ENCODE peak calls at places on chromosomes 7 and 10, in five cellular contexts. F is natural killer cell; Y is CD4-positive, alpha-beta T cell; S is PC-3; Z is thoracic aorta. M is an unnamed sample.

GRCh38 chr7:69585169-69585568 is 13.1 kb upstream of the AUTS2 start:
- DNase-seq in F (no peak), Y (no peak), S (no peak), Z (no peak), M (no peak)

GRCh38 chr7:104272767-104273384 is 55.5 kb upstream of the LHFPL3 start:
- DNase-seq in F (no peak), Y (no peak), S (peak), Z (no peak), M (peak)

GRCh38 chr7:45241339-45242109 is 83.9 kb downstream of the RAMP3 start:
- DNase-seq in S (peak), Z (no peak), Y (no peak), F (no peak), M (no peak)

GRCh38 chr10:20958225-20958624 is 61.1 kb upstream of the NEBL start:
- DNase-seq in Z (no peak), F (no peak), Y (no peak), S (no peak), M (no peak)

GRCh38 chr10:97882142-97883091 is 32.8 kb downstream of the GOLGA7B start:
- DNase-seq in F (peak), Y (no peak), Z (peak), S (peak), M (no peak)

GRCh38 chr7:28419717-28420116 is 7.4 kb downstream of the CREB5 start:
- DNase-seq in F (no peak), Z (no peak), Y (no peak), S (peak), M (peak)

GRCh38 chr7:102849538-102849937 is 63.3 kb upstream of the LRRC17 start:
- DNase-seq in Z (no peak), F (no peak), S (no peak), Y (no peak), M (no peak)

GRCh38 chr7:47795631-47796030 is 152.6 kb downstream of the PKD1L1 start:
- DNase-seq in Y (no peak), F (no peak), S (no peak), Z (no peak), M (peak)

GRCh38 chr7:56007891-56008290 is 43.4 kb downstream of the PSPH start:
- DNase-seq in Y (no peak), F (no peak), S (no peak), Z (no peak), M (no peak)

GRCh38 chr10:113986316-113986715 is 57.4 kb upstream of the ADRB1 start:
- DNase-seq in F (no peak), Y (no peak), S (no peak), Z (no peak), M (no peak)

GRCh38 chr10:110850990-110851389 is 20.7 kb upstream of the PDCD4 start:
- DNase-seq in Y (no peak), F (no peak), S (no peak), Z (no peak), M (no peak)

GRCh38 chr10:52283174-52283573 is 30.9 kb upstream of the DKK1 start:
- DNase-seq in F (no peak), Y (no peak), S (peak), Z (no peak), M (no peak)

GRCh38 chr7:935321-936130 is 19.0 kb downstream of the ADAP1 start:
- DNase-seq in Y (no peak), S (no peak), Z (no peak), F (no peak), M (no peak)

GRCh38 chr10:133127291-133128125 is 32.5 kb upstream of the KNDC1 start:
- DNase-seq in F (no peak), Y (no peak), Z (no peak), S (peak), M (no peak)

GRCh38 chr10:131907679-131908078 is 6.9 kb downstream of the PPP2R2D start:
- DNase-seq in S (no peak), Y (no peak), F (no peak), Z (no peak), M (no peak)

GRCh38 chr10:70283445-70284399 is at the start of gene NPFFR1:
- DNase-seq in Y (no peak), F (no peak), Z (no peak), S (no peak), M (no peak)

GRCh38 chr7:23021581-23021980 is 7.7 kb upstream of the HYCC1 start:
- DNase-seq in S (no peak), F (no peak), Z (no peak), Y (no peak), M (no peak)

GRCh38 chr10:82378146-82378545 is 503.2 kb downstream of the NRG3 start:
- DNase-seq in S (no peak), Y (no peak), F (no peak), Z (peak), M (no peak)

GRCh38 chr10:29119374-29119773 is 169.5 kb upstream of the LYZL1 start:
- DNase-seq in S (peak), Y (no peak), Z (no peak), F (no peak), M (no peak)

GRCh38 chr7:36487756-36488336 is 98.2 kb downstream of the ANLN start:
- DNase-seq in Z (no peak), F (no peak), S (peak), Y (peak), M (no peak)

GRCh38 chr10:37434091-37434490 is 308.7 kb downstream of the ANKRD30A start:
- DNase-seq in Z (no peak), S (peak), F (no peak), Y (no peak), M (no peak)
- TF ChIP-seq CTCF in Z (no peak), S (peak), F (no peak), Y (no peak), M (no peak)

GRCh38 chr7:150875791-150876190 is 23.5 kb downstream of the AOC1 start:
- DNase-seq in Z (no peak), S (peak), F (no peak), Y (no peak), M (no peak)
- TF ChIP-seq CTCF in Z (no peak), S (peak), F (no peak), Y (no peak), M (no peak)

GRCh38 chr10:34286136-34286739 is 528.9 kb downstream of the PARD3 start:
- DNase-seq in Z (no peak), S (peak), F (no peak), Y (no peak), M (no peak)

GRCh38 chr10:34282186-34282585 is 532.9 kb downstream of the PARD3 start:
- DNase-seq in S (no peak), F (no peak), Y (no peak), Z (no peak), M (no peak)

GRCh38 chr10:34281661-34282060 is 533.4 kb downstream of the PARD3 start:
- DNase-seq in S (no peak), Y (no peak), Z (no peak), F (no peak), M (no peak)

GRCh38 chr10:34275626-34276025 is 539.5 kb downstream of the PARD3 start:
- DNase-seq in F (no peak), S (no peak), Z (no peak), Y (no peak), M (no peak)

DNA sequence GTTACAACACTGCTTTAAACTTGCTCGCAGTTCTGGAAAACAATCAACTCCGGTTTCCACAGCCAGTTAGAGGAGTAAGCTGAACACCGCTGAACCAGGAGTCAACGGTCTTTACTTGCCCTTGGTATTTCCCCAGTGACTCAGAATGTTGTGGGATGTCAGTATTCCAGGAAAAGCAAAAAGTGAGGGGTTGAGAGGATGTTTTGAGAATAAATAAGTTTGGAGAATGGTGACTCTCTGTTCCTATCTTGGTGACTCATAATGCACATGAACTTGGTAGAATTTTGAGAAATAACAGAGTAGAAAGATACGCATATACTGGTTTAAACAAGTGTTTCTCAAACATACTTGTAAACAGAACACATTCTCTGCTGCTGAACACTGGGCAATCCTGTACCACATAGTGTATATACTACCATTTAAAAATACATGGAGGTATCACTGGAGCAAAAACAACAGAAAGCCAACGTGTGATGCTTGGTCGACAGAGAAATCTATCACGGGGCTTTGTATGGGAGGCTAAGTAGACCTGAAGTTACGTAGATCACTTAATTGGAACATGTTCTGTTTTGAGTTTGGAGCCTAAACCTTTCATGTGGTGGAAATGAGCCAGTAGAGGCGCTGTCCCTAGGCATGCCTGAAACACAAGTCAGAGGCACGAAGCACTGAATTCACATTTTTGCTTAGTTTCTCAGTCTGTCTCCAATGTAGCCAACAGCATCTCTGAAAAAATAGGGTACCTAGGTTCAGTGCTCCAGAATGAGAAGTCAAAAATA is 534.3 kb downstream of the PARD3 start:
- DNase-seq in S (peak), F (no peak), Z (peak), Y (no peak), M (peak)
- TF ChIP-seq CTCF in S (peak), F (no peak), Z (peak), Y (no peak), M (no peak)

GRCh38 chr7:33200282-33200681 is 70.9 kb downstream of the BBS9 start:
- DNase-seq in S (peak), Z (no peak), Y (no peak), F (no peak), M (no peak)
- TF ChIP-seq CTCF in S (no peak), Z (no peak), Y (no peak), F (no peak), M (no peak)

GRCh38 chr7:78081888-78082287 is 283.3 kb downstream of the PHTF2 start:
- DNase-seq in F (no peak), Z (no peak), S (no peak), Y (no peak), M (no peak)
- TF ChIP-seq CTCF in F (no peak), Z (no peak), S (peak), Y (no peak), M (no peak)

DNA sequence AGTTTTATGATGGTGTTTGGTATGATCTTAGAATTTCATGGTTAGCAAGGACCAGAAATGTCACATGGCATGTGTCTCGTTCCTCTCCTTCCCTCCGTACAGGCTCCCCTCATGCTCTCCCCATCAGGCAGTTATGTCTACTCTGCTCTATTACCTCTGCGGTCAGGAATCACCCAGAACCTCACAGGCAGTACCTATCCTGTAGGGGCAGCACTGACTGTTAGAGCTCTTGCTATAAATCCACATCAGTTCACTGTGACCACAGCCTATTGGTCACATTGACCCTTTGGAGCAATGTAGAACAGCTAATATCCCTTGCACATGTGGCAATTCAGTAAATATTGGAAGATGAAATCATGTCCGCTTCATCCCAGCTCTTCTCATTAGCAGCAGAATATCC is 151.8 kb downstream of the WNT2 start:
- DNase-seq in Z (no peak), S (no peak), F (no peak), Y (no peak), M (no peak)
- TF ChIP-seq CTCF in Z (no peak), S (peak), F (no peak), Y (no peak), M (no peak)

M was measured in AG04449.